ENCODE peak calls at places on chromosomes 13 and 19, in four cellular contexts. O is GM12878, H is A549, S is K562. T is an unnamed sample.

GRCh38 chr13:36582977-36583376 is 90.8 kb upstream of the SERTM1 start:
- DNase-seq in O (no peak), H (no peak), S (no peak), T (no peak)

GRCh38 chr19:28644261-28644660 is 568.7 kb downstream of the UQCRFS1 start:
- DNase-seq in O (no peak), H (no peak), S (no peak), T (no peak)

GRCh38 chr19:4717191-4717965 is 6.3 kb downstream of the DPP9 start:
- DNase-seq in O (no peak), H (peak), S (no peak), T (peak)

GRCh38 chr19:14031719-14032480 is at the start of gene IL27RA:
- DNase-seq in O (peak), H (peak), S (peak), T (peak)

GRCh38 chr19:55605637-55606470 is at the start of gene ZNF865:
- DNase-seq in O (peak), H (peak), S (peak), T (peak)

GRCh38 chr13:45833663-45834062 is 17.9 kb downstream of the SIAH3 start:
- DNase-seq in O (no peak), H (no peak), S (no peak), T (peak)

GRCh38 chr19:30162718-30163117 is 209.5 kb upstream of the ZNF536 start:
- DNase-seq in O (no peak), H (no peak), S (no peak), T (no peak)

GRCh38 chr13:80654638-80655249 is 313.8 kb upstream of the SPRY2 start:
- DNase-seq in O (no peak), H (no peak), S (peak), T (no peak)

GRCh38 chr13:23901365-23901764 is 4.1 kb upstream of the C1QTNF9B start:
- DNase-seq in O (no peak), H (no peak), S (no peak), T (peak)

GRCh38 chr19:6501740-6502648 is at the start of gene TUBB4A:
- DNase-seq in O (no peak), H (peak), S (peak), T (no peak)
- TF ChIP-seq CEBPB in O (no peak), H (no peak), S (no peak), T (no peak)

GRCh38 chr19:49801401-49801888 is 11.6 kb downstream of the FUZ start:
- DNase-seq in O (no peak), H (no peak), S (no peak), T (no peak)

GRCh38 chr19:49800771-49801170 is 12.3 kb downstream of the FUZ start:
- DNase-seq in O (no peak), H (no peak), S (no peak), T (no peak)

GRCh38 chr19:49799271-49799797 is 13.8 kb downstream of the FUZ start:
- DNase-seq in O (no peak), H (no peak), S (no peak), T (no peak)

GRCh38 chr19:49798574-49798973 is 14.5 kb downstream of the FUZ start:
- DNase-seq in O (no peak), H (no peak), S (no peak), T (no peak)

DNA sequence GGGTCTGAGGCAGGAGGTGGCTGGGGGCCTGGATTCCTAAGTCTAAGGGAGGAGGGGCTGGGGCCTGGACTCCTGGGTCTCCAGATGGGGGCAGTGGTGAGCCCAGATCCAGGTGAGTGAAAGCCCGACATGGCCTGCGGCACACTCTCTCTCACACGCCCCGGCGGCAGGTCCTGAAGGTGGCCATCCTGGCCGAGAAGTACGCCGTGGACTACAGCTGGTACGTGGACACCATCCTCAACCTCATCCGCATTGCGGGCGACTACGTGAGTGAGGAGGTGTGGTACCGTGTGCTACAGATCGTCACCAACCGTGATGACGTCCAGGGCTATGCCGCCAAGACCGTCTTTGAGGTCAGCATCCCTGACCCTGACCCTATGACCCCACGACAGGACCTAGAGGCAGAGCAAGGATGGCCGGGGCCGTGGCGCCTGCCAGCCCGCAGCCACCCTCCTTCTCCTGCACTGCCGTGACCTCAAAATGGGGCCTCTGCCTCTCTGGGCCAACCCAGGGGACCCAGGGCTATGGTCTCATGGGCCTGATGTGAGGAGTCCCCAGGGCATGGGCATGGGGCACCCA is 13.2 kb downstream of the FUZ start:
- DNase-seq in O (no peak), H (no peak), S (no peak), T (no peak)
- TF ChIP-seq CTCF in O (no peak), H (no peak), S (peak), T (peak)

GRCh38 chr19:33622809-33623511 is 1.2 kb downstream of the CHST8 start:
- DNase-seq in O (no peak), H (no peak), S (no peak), T (no peak)

GRCh38 chr19:33627526-33627925 is 5.8 kb downstream of the CHST8 start:
- DNase-seq in O (no peak), H (no peak), S (no peak), T (no peak)

GRCh38 chr19:33621811-33622504 is at the start of gene CHST8:
- DNase-seq in O (no peak), H (no peak), S (peak), T (no peak)

GRCh38 chr19:33622505-33622808 is 704 bp downstream of the CHST8 start:
- DNase-seq in O (no peak), H (no peak), S (no peak), T (no peak)

GRCh38 chr19:33624586-33625153 is 2.9 kb downstream of the CHST8 start:
- DNase-seq in O (no peak), H (no peak), S (no peak), T (no peak)
- TF ChIP-seq RCOR1 in O (no peak), H (no peak), S (no peak), T (no peak)

GRCh38 chr19:18205180-18205915 is 1.5 kb upstream of the RAB3A start:
- DNase-seq in O (no peak), H (no peak), S (peak), T (peak)

GRCh38 chr19:18206018-18206417 is 2.2 kb upstream of the RAB3A start:
- DNase-seq in O (no peak), H (no peak), S (no peak), T (no peak)

GRCh38 chr19:18203408-18203862 is 407 bp downstream of the RAB3A start:
- DNase-seq in O (no peak), H (no peak), S (peak), T (no peak)

GRCh38 chr19:18203863-18204393 is at the start of gene RAB3A:
- DNase-seq in O (peak), H (peak), S (peak), T (peak)

GRCh38 chr19:18204394-18205179 is 745 bp upstream of the RAB3A start:
- DNase-seq in O (no peak), H (no peak), S (no peak), T (no peak)
- TF ChIP-seq CEBPB in O (no peak), H (no peak), S (no peak), T (no peak)

DNA sequence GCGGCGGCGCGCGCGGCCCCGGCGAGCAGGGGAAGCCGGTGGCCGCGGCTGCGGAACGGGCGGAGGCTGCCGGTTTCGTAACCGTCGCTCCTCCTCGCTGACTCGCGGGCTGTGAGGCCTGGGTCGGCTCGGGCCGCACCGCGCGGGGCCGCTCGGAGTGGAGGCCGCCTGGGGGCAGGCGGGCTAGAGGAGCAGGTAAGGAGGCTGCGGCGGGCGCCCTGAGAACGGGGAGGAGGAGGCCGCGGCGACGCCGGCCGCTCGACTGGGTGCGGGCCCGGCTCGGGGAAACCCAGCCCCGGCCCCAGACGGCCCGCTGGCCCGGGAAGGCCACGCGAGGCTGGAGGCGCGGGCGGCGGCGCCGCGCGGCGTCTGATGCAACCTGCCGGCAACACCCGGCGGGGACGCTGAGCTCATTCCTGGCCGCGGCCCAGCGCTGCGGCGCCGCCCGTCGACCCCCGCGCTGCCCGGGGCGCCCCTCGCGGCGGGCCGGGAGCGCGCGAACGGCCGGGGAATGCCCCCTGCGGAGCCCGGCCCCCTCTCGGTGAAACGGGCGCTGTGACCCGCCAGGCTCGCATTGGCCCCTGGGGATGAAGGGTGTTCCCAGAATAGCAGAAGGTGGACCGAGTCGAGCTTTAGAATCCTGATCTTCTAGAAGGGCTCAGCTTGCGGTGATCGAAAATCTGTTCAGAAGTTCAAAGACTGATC is at the start of gene CEBPG:
- DNase-seq in O (no peak), H (peak), S (peak), T (peak)
- TF ChIP-seq CTCF in O (no peak), H (peak), S (peak), T (peak)

GRCh38 chr13:43083750-43084149 is 60.4 kb downstream of the DNAJC15 start:
- DNase-seq in O (no peak), H (no peak), S (no peak), T (no peak)

GRCh38 chr13:43089912-43090498 is 66.6 kb downstream of the DNAJC15 start:
- DNase-seq in O (no peak), H (no peak), S (no peak), T (no peak)

GRCh38 chr13:43085545-43085944 is 62.2 kb downstream of the DNAJC15 start:
- DNase-seq in O (no peak), H (peak), S (peak), T (peak)

GRCh38 chr13:43087960-43088580 is 64.7 kb downstream of the DNAJC15 start:
- DNase-seq in O (no peak), H (no peak), S (no peak), T (peak)
- TF ChIP-seq RCOR1 in O (no peak), H (no peak), S (no peak), T (no peak)

GRCh38 chr13:113122571-113123225 is at the start of gene F10:
- DNase-seq in O (no peak), H (no peak), S (peak), T (peak)
- TF ChIP-seq CEBPB in O (no peak), H (no peak), S (no peak), T (no peak)

DNA sequence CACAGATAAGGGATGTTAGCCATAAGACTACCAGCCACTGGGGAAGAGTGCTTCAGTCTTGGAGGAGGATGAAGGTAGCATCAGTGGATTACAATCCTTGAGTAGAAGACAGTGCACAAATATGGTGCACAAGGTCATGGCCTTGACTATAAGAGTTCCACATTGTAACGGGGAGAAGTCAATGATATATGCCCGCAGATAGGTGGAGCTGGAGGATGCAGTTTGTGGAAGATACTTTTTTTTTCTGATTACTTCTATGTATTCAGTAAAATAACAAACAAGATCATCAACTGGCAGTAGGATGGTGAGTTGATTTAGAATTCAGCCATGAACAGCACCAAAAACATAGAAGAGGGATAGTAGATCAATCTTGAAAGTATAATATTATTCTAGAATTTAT is 926.8 kb upstream of the MIR17HG start:
- DNase-seq in O (no peak), H (no peak), S (no peak), T (peak)
- TF ChIP-seq CTCF in O (no peak), H (no peak), S (no peak), T (peak)

GRCh38 chr19:15285896-15286591 is 46.3 kb downstream of the BRD4 start:
- DNase-seq in O (peak), H (no peak), S (no peak), T (no peak)
- TF ChIP-seq RCOR1 in O (no peak), H (no peak), S (no peak), T (no peak)

GRCh38 chr19:3039641-3040077 is 10.6 kb upstream of the TLE2 start:
- DNase-seq in O (no peak), H (no peak), S (peak), T (no peak)
- TF ChIP-seq CEBPB in O (no peak), H (no peak), S (no peak), T (no peak)

T was measured in IMR-90.